ENCODE peak calls at places on chromosome 1, in seven cellular contexts. Z is colonic mucosa, T is PC-3, J is HS-5, F is pancreas, E is NCI-H1694 treated with DMSO at 0.1 percent for 48 hours, I is H4. G is an unnamed sample.
A peak's percentile ranks its signal among the peaks of the same experiment; 100 is the strongest.

GRCh38 chr1:36365310-36365895 is 20.3 kb downstream of the STK40 start:
- DNase-seq in Z (no peak), T (no peak), J (no peak), F (no peak), E (peak; percentile 79), I (no peak), G (no peak)

GRCh38 chr1:208166340-208167138 is 77.6 kb downstream of the PLXNA2 start:
- DNase-seq in Z (no peak), T (no peak), J (no peak), F (no peak), E (no peak), I (no peak), G (no peak)

GRCh38 chr1:156772728-156773497 is 5.6 kb downstream of the PRCC start:
- DNase-seq in Z (no peak), T (no peak), J (no peak), F (no peak), E (no peak), I (no peak), G (no peak)

GRCh38 chr1:7558041-7558461 is 213.0 kb upstream of the VAMP3 start:
- DNase-seq in Z (no peak), T (no peak), J (no peak), F (no peak), E (no peak), I (no peak), G (no peak)

GRCh38 chr1:167161242-167161641 is 59.4 kb upstream of the POU2F1 start:
- DNase-seq in Z (no peak), T (peak; percentile 89), J (no peak), F (no peak), E (no peak), I (no peak), G (no peak)

GRCh38 chr1:59150537-59151386 is 146.1 kb upstream of the FGGY start:
- DNase-seq in Z (peak; percentile 46), T (peak; percentile 98), J (peak; percentile 99), F (peak; percentile 34), E (peak; percentile 82), I (peak; percentile 99), G (no peak)

GRCh38 chr1:96374076-96374762 is 347.4 kb upstream of the PTBP2 start:
- DNase-seq in Z (no peak), T (peak; percentile 29), J (no peak), F (no peak), E (no peak), I (peak; percentile 18), G (no peak)

GRCh38 chr1:223886516-223886921 is 40.8 kb upstream of the TP53BP2 start:
- DNase-seq in Z (no peak), T (peak; percentile 71), J (no peak), F (no peak), E (no peak), I (no peak), G (no peak)

GRCh38 chr1:48109390-48110009 is 112.3 kb upstream of the TRABD2B start:
- DNase-seq in Z (peak; percentile 51), T (peak; percentile 80), J (peak; percentile 11), F (no peak), E (peak; percentile 59), I (peak; percentile 49), G (no peak)

GRCh38 chr1:86515597-86515996 is 31.3 kb upstream of the CLCA4 start:
- DNase-seq in Z (no peak), T (peak; percentile 62), J (no peak), F (no peak), E (no peak), I (peak; percentile 16), G (no peak)

GRCh38 chr1:3020263-3020909 is 881 bp upstream of the ACTRT2 start:
- DNase-seq in Z (no peak), T (no peak), J (no peak), F (no peak), E (no peak), I (no peak), G (no peak)

GRCh38 chr1:37901191-37901892 is 42.0 kb upstream of the MTF1 start:
- DNase-seq in Z (no peak), T (no peak), J (no peak), F (no peak), E (no peak), I (no peak), G (no peak)

GRCh38 chr1:48093147-48093546 is 96.0 kb upstream of the TRABD2B start:
- DNase-seq in Z (peak; percentile 27), T (no peak), J (no peak), F (no peak), E (no peak), I (no peak), G (no peak)

GRCh38 chr1:154206212-154206611 is at the start of gene CFAP141:
- DNase-seq in Z (no peak), T (peak; percentile 27), J (no peak), F (no peak), E (no peak), I (no peak), G (no peak)

GRCh38 chr1:50644447-50645105 is 221.3 kb upstream of the DMRTA2 start:
- DNase-seq in Z (no peak), T (no peak), J (no peak), F (no peak), E (no peak), I (peak; percentile 33), G (no peak)

GRCh38 chr1:176949033-176949662 is 215.4 kb downstream of the ASTN1 start:
- DNase-seq in Z (peak; percentile 39), T (peak; percentile 54), J (no peak), F (peak; percentile 52), E (peak; percentile 8), I (peak; percentile 29), G (no peak)

GRCh38 chr1:212118167-212118871 is 82.8 kb downstream of the DTL start:
- DNase-seq in Z (no peak), T (no peak), J (no peak), F (peak; percentile 7), E (no peak), I (no peak), G (no peak)

GRCh38 chr1:36083635-36084501 is at the start of gene TEKT2:
- DNase-seq in Z (no peak), T (no peak), J (no peak), F (peak; percentile 54), E (peak; percentile 6), I (no peak), G (no peak)

GRCh38 chr1:212749924-212750535 is 41.5 kb downstream of the NSL1 start:
- DNase-seq in Z (no peak), T (peak; percentile 80), J (peak; percentile 53), F (no peak), E (peak; percentile 73), I (peak; percentile 66), G (no peak)

GRCh38 chr1:234848972-234849641 is 239.1 kb upstream of the IRF2BP2 start:
- DNase-seq in Z (no peak), T (peak; percentile 83), J (peak; percentile 63), F (no peak), E (no peak), I (peak; percentile 84), G (no peak)

GRCh38 chr1:100834779-100835645 is 59.6 kb downstream of the EXTL2 start:
- DNase-seq in Z (no peak), T (peak; percentile 33), J (no peak), F (no peak), E (peak; percentile 23), I (peak; percentile 23), G (no peak)

G was measured in effector memory CD4-positive, alpha-beta T cell.